ENCODE peak calls at places on chromosome 22, in six cellular contexts. One of them, this sample, is unnamed.

GRCh38 chr22:36732609-36733008 is 29.1 kb upstream of the CACNG2 start:
- DNase-seq in fibroblast of mammary gland: no peak
- DNase-seq in CD8-positive, alpha-beta memory T cell: no peak
- DNase-seq in AG09309: no peak
- DNase-seq in cardiac fibroblast: no peak
- DNase-seq in SJCRH30: no peak
- DNase-seq in this sample: no peak

GRCh38 chr22:27437570-27437969 is 364.0 kb downstream of the MN1 start:
- DNase-seq in cardiac fibroblast: no peak
- DNase-seq in AG09309: no peak
- DNase-seq in SJCRH30: no peak
- DNase-seq in CD8-positive, alpha-beta memory T cell: no peak
- DNase-seq in fibroblast of mammary gland: no peak
- DNase-seq in this sample: no peak

GRCh38 chr22:32752868-32753520 is 48.5 kb upstream of the TIMP3 start:
- DNase-seq in fibroblast of mammary gland: peak; percentile 89
- DNase-seq in AG09309: no peak
- DNase-seq in SJCRH30: peak; percentile 41
- DNase-seq in CD8-positive, alpha-beta memory T cell: no peak
- DNase-seq in cardiac fibroblast: peak; percentile 68
- DNase-seq in this sample: no peak

GRCh38 chr22:29062286-29062949 is 787 bp upstream of the C22orf31 start:
- DNase-seq in cardiac fibroblast: no peak
- DNase-seq in CD8-positive, alpha-beta memory T cell: no peak
- DNase-seq in AG09309: no peak
- DNase-seq in SJCRH30: peak; percentile 82
- DNase-seq in fibroblast of mammary gland: no peak
- DNase-seq in this sample: no peak

GRCh38 chr22:36212896-36213295 is 11.3 kb upstream of the APOL4 start:
- DNase-seq in fibroblast of mammary gland: no peak
- DNase-seq in CD8-positive, alpha-beta memory T cell: no peak
- DNase-seq in AG09309: no peak
- DNase-seq in cardiac fibroblast: no peak
- DNase-seq in SJCRH30: no peak
- DNase-seq in this sample: no peak

GRCh38 chr22:39292561-39293074 is 26.8 kb downstream of the RPL3 start:
- DNase-seq in AG09309: peak; percentile 56
- DNase-seq in fibroblast of mammary gland: peak; percentile 87
- DNase-seq in cardiac fibroblast: peak; percentile 93
- DNase-seq in CD8-positive, alpha-beta memory T cell: no peak
- DNase-seq in SJCRH30: peak; percentile 82
- DNase-seq in this sample: peak; percentile 48

GRCh38 chr22:40504285-40505249 is 132.0 kb downstream of the MRTFA start:
- DNase-seq in CD8-positive, alpha-beta memory T cell: no peak
- DNase-seq in AG09309: no peak
- DNase-seq in fibroblast of mammary gland: no peak
- DNase-seq in cardiac fibroblast: no peak
- DNase-seq in SJCRH30: no peak
- DNase-seq in this sample: no peak

GRCh38 chr22:40498454-40499186 is 128.2 kb downstream of the SGSM3 start:
- DNase-seq in SJCRH30: peak; percentile 36
- DNase-seq in CD8-positive, alpha-beta memory T cell: no peak
- DNase-seq in AG09309: peak; percentile 59
- DNase-seq in cardiac fibroblast: peak; percentile 97
- DNase-seq in fibroblast of mammary gland: peak; percentile 95
- DNase-seq in this sample: no peak

GRCh38 chr22:20569059-20570058 is 61.9 kb downstream of the MED15 start:
- DNase-seq in fibroblast of mammary gland: peak; percentile 98
- DNase-seq in CD8-positive, alpha-beta memory T cell: peak; percentile 74
- DNase-seq in AG09309: peak; percentile 94
- DNase-seq in cardiac fibroblast: peak; percentile 97
- DNase-seq in SJCRH30: no peak
- DNase-seq in this sample: no peak

GRCh38 chr22:20572132-20572802 is 64.9 kb downstream of the MED15 start:
- DNase-seq in SJCRH30: no peak
- DNase-seq in fibroblast of mammary gland: no peak
- DNase-seq in cardiac fibroblast: no peak
- DNase-seq in AG09309: no peak
- DNase-seq in CD8-positive, alpha-beta memory T cell: no peak
- DNase-seq in this sample: no peak

GRCh38 chr22:20571531-20572007 is 64.2 kb downstream of the MED15 start:
- DNase-seq in cardiac fibroblast: peak; percentile 53
- DNase-seq in CD8-positive, alpha-beta memory T cell: peak; percentile 64
- DNase-seq in fibroblast of mammary gland: peak; percentile 51
- DNase-seq in SJCRH30: peak; percentile 56
- DNase-seq in AG09309: no peak
- DNase-seq in this sample: peak; percentile 73

GRCh38 chr22:20573176-20573829 is 65.9 kb downstream of the MED15 start:
- DNase-seq in SJCRH30: no peak
- DNase-seq in AG09309: no peak
- DNase-seq in cardiac fibroblast: no peak
- DNase-seq in CD8-positive, alpha-beta memory T cell: no peak
- DNase-seq in fibroblast of mammary gland: no peak
- DNase-seq in this sample: no peak

GRCh38 chr22:20571078-20571503 is 63.7 kb downstream of the MED15 start:
- DNase-seq in fibroblast of mammary gland: no peak
- DNase-seq in CD8-positive, alpha-beta memory T cell: no peak
- DNase-seq in AG09309: no peak
- DNase-seq in SJCRH30: no peak
- DNase-seq in cardiac fibroblast: no peak
- DNase-seq in this sample: no peak
- H3K4me3 ChIP-seq in fibroblast of mammary gland: no peak overlapping the region
- H3K4me3 ChIP-seq in CD8-positive, alpha-beta memory T cell: peak overlapping the region; percentile 36
- H3K4me3 ChIP-seq in AG09309: no peak overlapping the region
- H3K4me3 ChIP-seq in SJCRH30: no peak overlapping the region
- H3K4me3 ChIP-seq in cardiac fibroblast: no peak overlapping the region
- H3K4me3 ChIP-seq in this sample: no peak overlapping the region

GRCh38 chr22:43398910-43399309 is 12.9 kb upstream of the MPPED1 start:
- DNase-seq in SJCRH30: no peak
- DNase-seq in CD8-positive, alpha-beta memory T cell: no peak
- DNase-seq in fibroblast of mammary gland: no peak
- DNase-seq in cardiac fibroblast: no peak
- DNase-seq in AG09309: no peak
- DNase-seq in this sample: no peak
- H3K4me3 ChIP-seq in SJCRH30: no peak overlapping the region
- H3K4me3 ChIP-seq in CD8-positive, alpha-beta memory T cell: no peak overlapping the region
- H3K4me3 ChIP-seq in fibroblast of mammary gland: no peak overlapping the region
- H3K4me3 ChIP-seq in cardiac fibroblast: no peak overlapping the region
- H3K4me3 ChIP-seq in AG09309: no peak overlapping the region
- H3K4me3 ChIP-seq in this sample: no peak overlapping the region

GRCh38 chr22:18156878-18157713 is 7.1 kb downstream of the USP18 start:
- DNase-seq in fibroblast of mammary gland: peak; percentile 97
- DNase-seq in AG09309: peak; percentile 49
- DNase-seq in CD8-positive, alpha-beta memory T cell: no peak
- DNase-seq in SJCRH30: peak; percentile 92
- DNase-seq in cardiac fibroblast: peak; percentile 99
- DNase-seq in this sample: peak; percentile 75
- H3K4me3 ChIP-seq in fibroblast of mammary gland: no peak overlapping the region
- H3K4me3 ChIP-seq in AG09309: no peak overlapping the region
- H3K4me3 ChIP-seq in CD8-positive, alpha-beta memory T cell: no peak overlapping the region
- H3K4me3 ChIP-seq in SJCRH30: peak overlapping the region; percentile 3
- H3K4me3 ChIP-seq in cardiac fibroblast: no peak overlapping the region
- H3K4me3 ChIP-seq in this sample: no peak overlapping the region

DNA sequence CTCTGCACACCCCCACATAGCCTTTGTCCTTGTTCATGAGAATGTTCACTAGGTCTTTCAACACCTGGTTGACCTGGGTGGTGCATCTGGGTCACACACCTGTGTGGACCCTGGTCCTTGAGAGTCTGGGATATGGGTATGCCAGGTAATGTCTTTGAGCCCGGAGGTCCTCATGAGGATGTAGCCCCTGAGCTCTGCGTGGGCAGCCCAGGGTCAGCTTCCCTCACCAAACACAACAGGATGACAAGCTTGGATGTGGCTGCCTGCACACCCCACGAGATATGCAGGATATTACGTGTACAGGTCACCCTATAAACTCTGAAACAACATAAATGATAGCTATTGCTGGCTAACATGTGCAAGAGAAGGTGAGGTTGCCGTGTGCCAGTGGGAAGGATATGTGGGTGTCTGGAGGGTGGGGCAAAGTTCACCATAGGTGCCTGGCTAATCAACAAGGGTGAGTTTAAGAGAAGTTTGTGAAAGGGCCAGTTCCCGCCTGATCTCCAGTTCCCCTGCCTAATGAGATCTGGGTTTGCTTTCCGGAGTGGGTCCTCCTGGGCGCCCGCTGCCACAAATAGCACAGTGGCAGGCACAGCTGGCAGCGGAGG is 1.3 kb upstream of the PPARA start:
- DNase-seq in SJCRH30: no peak
- DNase-seq in fibroblast of mammary gland: no peak
- DNase-seq in AG09309: no peak
- DNase-seq in CD8-positive, alpha-beta memory T cell: no peak
- DNase-seq in cardiac fibroblast: no peak
- DNase-seq in this sample: no peak
- H3K4me3 ChIP-seq in SJCRH30: no peak overlapping the region
- H3K4me3 ChIP-seq in fibroblast of mammary gland: peak overlapping the region; percentile 52
- H3K4me3 ChIP-seq in AG09309: peak overlapping the region; percentile 69
- H3K4me3 ChIP-seq in CD8-positive, alpha-beta memory T cell: peak overlapping the region; percentile 56
- H3K4me3 ChIP-seq in cardiac fibroblast: peak overlapping the region; percentile 90
- H3K4me3 ChIP-seq in this sample: no peak overlapping the region

GRCh38 chr22:49676230-49676629 is 151.4 kb downstream of the BRD1 start:
- DNase-seq in fibroblast of mammary gland: no peak
- DNase-seq in cardiac fibroblast: no peak
- DNase-seq in AG09309: no peak
- DNase-seq in CD8-positive, alpha-beta memory T cell: no peak
- DNase-seq in SJCRH30: no peak
- DNase-seq in this sample: no peak

GRCh38 chr22:49678137-49678841 is 149.4 kb downstream of the BRD1 start:
- DNase-seq in CD8-positive, alpha-beta memory T cell: no peak
- DNase-seq in fibroblast of mammary gland: no peak
- DNase-seq in SJCRH30: no peak
- DNase-seq in AG09309: no peak
- DNase-seq in cardiac fibroblast: no peak
- DNase-seq in this sample: no peak

GRCh38 chr22:49676783-49677494 is 150.7 kb downstream of the BRD1 start:
- DNase-seq in SJCRH30: no peak
- DNase-seq in CD8-positive, alpha-beta memory T cell: no peak
- DNase-seq in cardiac fibroblast: no peak
- DNase-seq in fibroblast of mammary gland: no peak
- DNase-seq in AG09309: no peak
- DNase-seq in this sample: no peak

GRCh38 chr22:49678842-49679170 is 148.9 kb downstream of the BRD1 start:
- DNase-seq in CD8-positive, alpha-beta memory T cell: no peak
- DNase-seq in cardiac fibroblast: no peak
- DNase-seq in AG09309: no peak
- DNase-seq in SJCRH30: no peak
- DNase-seq in fibroblast of mammary gland: no peak
- DNase-seq in this sample: no peak

GRCh38 chr22:49677495-49677889 is 150.2 kb downstream of the BRD1 start:
- DNase-seq in cardiac fibroblast: no peak
- DNase-seq in AG09309: no peak
- DNase-seq in CD8-positive, alpha-beta memory T cell: no peak
- DNase-seq in fibroblast of mammary gland: no peak
- DNase-seq in SJCRH30: peak; percentile 71
- DNase-seq in this sample: no peak
- H3K4me3 ChIP-seq in cardiac fibroblast: no peak overlapping the region
- H3K4me3 ChIP-seq in AG09309: no peak overlapping the region
- H3K4me3 ChIP-seq in CD8-positive, alpha-beta memory T cell: no peak overlapping the region
- H3K4me3 ChIP-seq in fibroblast of mammary gland: no peak overlapping the region
- H3K4me3 ChIP-seq in SJCRH30: no peak overlapping the region
- H3K4me3 ChIP-seq in this sample: no peak overlapping the region

This sample was measured in BE2C.